ENCODE peak calls at places on chromosomes 13 and 19, in seven cellular contexts. Z is H9, L is neuronal stem cell, U is IMR-90, O is mesenchymal stem cell, Y is mesendoderm, B is trophoblast cell. S is an unnamed sample.

GRCh38 chr13:82634946-82635345 is 1247.3 kb downstream of the SLITRK1 start:
- DNase-seq in Z (no peak), O (no peak), U (peak), L (no peak), Y (no peak), B (no peak), S (no peak)

GRCh38 chr13:111516712-111517640 is 196.5 kb downstream of the TEX29 start:
- DNase-seq in L (no peak), U (no peak), O (no peak), Y (no peak), B (no peak), Z (peak), S (no peak)

GRCh38 chr13:51276684-51277083 is 54.5 kb downstream of the FAM124A start:
- DNase-seq in O (no peak), Z (peak), L (no peak), B (no peak), U (no peak), Y (no peak), S (peak)

GRCh38 chr13:37446503-37446902 is 152.1 kb downstream of the POSTN start:
- DNase-seq in B (peak), L (no peak), U (peak), Z (no peak), Y (no peak), O (peak), S (no peak)

GRCh38 chr13:49733181-49733951 is 42.1 kb upstream of the EBPL start:
- DNase-seq in U (peak), B (no peak), Y (peak), Z (no peak), O (peak), L (no peak), S (no peak)

GRCh38 chr13:108700421-108701170 is 71.2 kb downstream of the MYO16 start:
- DNase-seq in O (peak), Y (no peak), U (peak), L (no peak), Z (no peak), B (no peak), S (no peak)

GRCh38 chr19:46456930-46457329 is 14.4 kb downstream of the PNMA8A start:
- DNase-seq in O (no peak), L (no peak), B (no peak), Y (no peak), Z (no peak), U (no peak), S (no peak)

GRCh38 chr13:48500652-48501197 is 32.2 kb downstream of the RCBTB2 start:
- DNase-seq in U (peak), O (peak), Z (no peak), B (peak), L (no peak), Y (no peak), S (no peak)

GRCh38 chr19:4328243-4328990 is 10.2 kb downstream of the STAP2 start:
- DNase-seq in Z (peak), Y (peak), B (peak), O (peak), U (peak), L (peak), S (peak)

GRCh38 chr19:48181505-48181904 is 11.0 kb downstream of the ZSWIM9 start:
- DNase-seq in Z (no peak), Y (no peak), U (no peak), B (no peak), O (no peak), L (no peak), S (no peak)

GRCh38 chr13:75792526-75793187 is 156.5 kb downstream of the LMO7 start:
- DNase-seq in B (peak), O (peak), Y (peak), Z (no peak), U (peak), L (no peak), S (no peak)
- H3K23ac ChIP-seq in B (no peak), O (no peak), Y (no peak), Z (no peak), U (peak), L (no peak), S (no peak)

GRCh38 chr13:64311948-64312347 is 2896.3 kb upstream of the PCDH20 start:
- DNase-seq in L (no peak), U (no peak), O (no peak), B (no peak), Y (no peak), Z (no peak), S (no peak)
- H3K23ac ChIP-seq in L (no peak), U (no peak), O (no peak), B (no peak), Y (no peak), Z (no peak), S (no peak)

GRCh38 chr13:28856284-28856683 is 36.1 kb downstream of the MTUS2 start:
- DNase-seq in O (no peak), U (no peak), B (no peak), L (no peak), Y (no peak), Z (no peak), S (no peak)
- H3K23ac ChIP-seq in O (no peak), U (no peak), B (no peak), L (no peak), Y (no peak), Z (no peak), S (no peak)

DNA sequence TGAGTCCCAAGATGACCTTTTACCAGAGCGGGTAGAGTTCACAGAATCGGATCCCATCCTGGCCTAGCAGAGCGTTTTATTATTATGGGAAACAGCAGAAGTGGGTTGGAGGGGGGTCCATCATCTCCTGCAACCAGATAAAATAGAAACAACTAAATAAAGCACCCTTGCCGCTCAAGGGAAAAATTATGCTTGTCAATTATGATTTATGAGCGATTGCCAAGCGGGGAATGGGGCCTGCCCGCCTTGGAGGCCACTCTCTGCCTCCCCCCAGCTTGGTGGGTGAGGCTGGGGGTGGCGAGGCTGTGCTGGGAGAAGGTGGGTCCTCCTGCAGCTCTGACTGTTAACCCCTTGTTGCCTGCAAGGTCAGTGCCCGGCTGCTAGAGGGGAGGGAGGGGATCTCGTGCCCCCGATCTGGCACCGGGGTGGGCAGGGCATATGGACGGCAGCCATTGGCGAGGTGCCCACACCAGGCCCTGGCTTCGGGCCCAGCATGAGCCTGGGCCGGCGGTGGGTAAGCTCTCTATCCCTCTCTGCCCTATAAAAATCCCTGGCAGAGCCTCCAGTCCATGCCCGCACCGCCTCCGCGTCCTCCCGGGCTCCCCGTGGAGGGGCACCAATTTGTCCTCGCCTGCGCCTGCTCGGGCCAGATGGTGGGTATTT is 129.1 kb downstream of the URI1 start:
- DNase-seq in L (no peak), U (no peak), O (no peak), B (no peak), Z (no peak), Y (no peak), S (no peak)
- H3K23ac ChIP-seq in L (no peak), U (no peak), O (no peak), B (no peak), Z (no peak), Y (no peak), S (no peak)

GRCh38 chr13:113337556-113337955 is 26.4 kb downstream of the GRTP1 start:
- DNase-seq in L (no peak), Y (peak), O (no peak), U (no peak), Z (peak), B (no peak), S (peak)
- H3K23ac ChIP-seq in L (no peak), Y (no peak), O (no peak), U (no peak), Z (no peak), B (no peak), S (no peak)

GRCh38 chr19:29475469-29475868 is 50.3 kb upstream of the VSTM2B start:
- DNase-seq in L (no peak), Y (no peak), O (no peak), B (no peak), U (no peak), Z (no peak), S (no peak)
- H3K23ac ChIP-seq in L (no peak), Y (no peak), O (no peak), B (no peak), U (no peak), Z (no peak), S (no peak)